ENCODE peak calls at places on chromosomes 11 and 22, in four cellular contexts. One of them, this sample, is unnamed.
A peak's percentile ranks its signal among the peaks of the same experiment; 100 is the strongest.

GRCh38 chr22:20803696-20804324 is 29.9 kb downstream of the SERPIND1 start:
- DNase-seq in anterior cingulate cortex: peak; percentile 48
- DNase-seq in hepatic stellate cell: peak; percentile 41
- DNase-seq in central memory CD4-positive, alpha-beta T cell: no peak
- DNase-seq in this sample: peak; percentile 35

GRCh38 chr11:62439785-62440602 is 21.2 kb downstream of the SCGB1A1 start:
- DNase-seq in central memory CD4-positive, alpha-beta T cell: no peak
- DNase-seq in hepatic stellate cell: peak; percentile 73
- DNase-seq in anterior cingulate cortex: no peak
- DNase-seq in this sample: peak; percentile 77

GRCh38 chr11:103552086-103552485 is 442.9 kb downstream of the DYNC2H1 start:
- DNase-seq in hepatic stellate cell: no peak
- DNase-seq in central memory CD4-positive, alpha-beta T cell: no peak
- DNase-seq in anterior cingulate cortex: no peak
- DNase-seq in this sample: no peak

GRCh38 chr22:39013923-39014722 is at the start of gene APOBEC3C:
- DNase-seq in central memory CD4-positive, alpha-beta T cell: peak; percentile 69
- DNase-seq in anterior cingulate cortex: peak; percentile 5
- DNase-seq in hepatic stellate cell: peak; percentile 88
- DNase-seq in this sample: peak; percentile 90

GRCh38 chr11:65418681-65419459 is 3.7 kb upstream of the NEAT1 start:
- DNase-seq in anterior cingulate cortex: peak; percentile 91
- DNase-seq in central memory CD4-positive, alpha-beta T cell: peak; percentile 64
- DNase-seq in hepatic stellate cell: peak; percentile 90
- DNase-seq in this sample: peak; percentile 85

GRCh38 chr11:2886936-2887335 is 1.4 kb upstream of the CDKN1C start:
- DNase-seq in hepatic stellate cell: no peak
- DNase-seq in central memory CD4-positive, alpha-beta T cell: no peak
- DNase-seq in anterior cingulate cortex: no peak
- DNase-seq in this sample: no peak

GRCh38 chr11:116729501-116730240 is 43.1 kb downstream of the BUD13 start:
- DNase-seq in hepatic stellate cell: no peak
- DNase-seq in central memory CD4-positive, alpha-beta T cell: no peak
- DNase-seq in anterior cingulate cortex: no peak
- DNase-seq in this sample: no peak

GRCh38 chr11:102552447-102553200 is 22.1 kb upstream of the MMP7 start:
- DNase-seq in anterior cingulate cortex: no peak
- DNase-seq in central memory CD4-positive, alpha-beta T cell: no peak
- DNase-seq in hepatic stellate cell: no peak
- DNase-seq in this sample: no peak

GRCh38 chr11:97079244-97079643 is 689.4 kb downstream of the JRKL start:
- DNase-seq in hepatic stellate cell: no peak
- DNase-seq in central memory CD4-positive, alpha-beta T cell: no peak
- DNase-seq in anterior cingulate cortex: no peak
- DNase-seq in this sample: no peak

GRCh38 chr22:45908961-45909360 is 68.0 kb downstream of the WNT7B start:
- DNase-seq in anterior cingulate cortex: no peak
- DNase-seq in central memory CD4-positive, alpha-beta T cell: no peak
- DNase-seq in hepatic stellate cell: no peak
- DNase-seq in this sample: no peak

GRCh38 chr11:95706974-95707387 is 82.6 kb downstream of the FAM76B start:
- DNase-seq in anterior cingulate cortex: no peak
- DNase-seq in hepatic stellate cell: no peak
- DNase-seq in central memory CD4-positive, alpha-beta T cell: no peak
- DNase-seq in this sample: no peak

GRCh38 chr11:118012083-118012669 is 26.0 kb downstream of the IL10RA start:
- DNase-seq in anterior cingulate cortex: no peak
- DNase-seq in central memory CD4-positive, alpha-beta T cell: no peak
- DNase-seq in hepatic stellate cell: no peak
- DNase-seq in this sample: peak; percentile 21